ENCODE peak calls at places on chromosomes 11 and 22, in nine cellular contexts. I is fibroblast of lung, G is mesenchymal stem cell, C is psoas muscle, M is ovary, B is aorta, E is lung, L is upper lobe of right lung, K is OCI-LY7. O is an unnamed sample. For H3K36me3 and H3K4me1, the result is how much of the 10 kb centered on the place peaks cover.

GRCh38 chr22:48334971-48335370 is 1492.7 kb downstream of the BRD1 start:
- DNase-seq in I (no peak), G (no peak), C (peak), M (no peak), B (no peak), E (no peak), L (no peak), K (no peak), O (no peak)

GRCh38 chr11:17014321-17014773 is at the start of gene PLEKHA7:
- DNase-seq in I (no peak), G (no peak), C (no peak), M (no peak), B (no peak), E (no peak), L (peak), K (no peak), O (no peak)

GRCh38 chr11:113401718-113402117 is 14.1 kb downstream of the ANKK1 start:
- DNase-seq in I (no peak), G (no peak), C (peak), M (no peak), B (peak), E (peak), L (peak), K (no peak), O (peak)

GRCh38 chr11:121722431-121723256 is 269.9 kb upstream of the SORL1-AS1 start:
- DNase-seq in I (peak), G (peak), C (peak), M (peak), B (peak), E (peak), L (peak), K (no peak), O (peak)

GRCh38 chr11:14972581-14973490 is 685 bp upstream of the CALCA start:
- DNase-seq in I (no peak), G (no peak), C (no peak), M (no peak), B (no peak), E (no peak), L (no peak), K (peak), O (no peak)

GRCh38 chr11:1204381-1205101 is 18.3 kb upstream of the MUC5B start:
- DNase-seq in I (no peak), G (no peak), C (peak), M (no peak), B (peak), E (no peak), L (peak), K (no peak), O (no peak)

GRCh38 chr11:26830757-26831156 is 108.9 kb upstream of the SLC5A12 start:
- DNase-seq in I (no peak), G (no peak), C (no peak), M (no peak), B (no peak), E (no peak), L (no peak), K (no peak), O (no peak)

GRCh38 chr11:118957968-118958367 is 1.9 kb downstream of the UPK2 start:
- DNase-seq in I (no peak), G (no peak), C (no peak), M (no peak), B (no peak), E (no peak), L (no peak), K (no peak), O (no peak)

GRCh38 chr11:135006800-135007199 is 594.8 kb upstream of the B3GAT1 start:
- DNase-seq in I (no peak), G (no peak), C (no peak), M (no peak), B (no peak), E (no peak), L (no peak), K (no peak), O (no peak)

GRCh38 chr11:122815900-122816299 is 22.4 kb upstream of the CRTAM start:
- DNase-seq in I (no peak), G (no peak), C (no peak), M (no peak), B (no peak), E (no peak), L (no peak), K (no peak), O (no peak)

GRCh38 chr11:102343789-102344188 is 3.2 kb upstream of the BIRC2 start:
- DNase-seq in I (peak), G (peak), C (no peak), M (no peak), B (no peak), E (no peak), L (no peak), K (no peak), O (no peak)

GRCh38 chr11:68181719-68182451 is 31.2 kb downstream of the KMT5B start:
- DNase-seq in I (peak), G (peak), C (no peak), M (no peak), B (no peak), E (no peak), L (no peak), K (no peak), O (no peak)

GRCh38 chr11:68173926-68174325 is 39.2 kb downstream of the KMT5B start:
- DNase-seq in I (no peak), G (no peak), C (no peak), M (no peak), B (no peak), E (no peak), L (no peak), K (no peak), O (no peak)

GRCh38 chr11:68179847-68180246 is 33.2 kb downstream of the KMT5B start:
- DNase-seq in I (no peak), G (no peak), C (no peak), M (no peak), B (no peak), E (no peak), L (no peak), K (no peak), O (no peak)

DNA sequence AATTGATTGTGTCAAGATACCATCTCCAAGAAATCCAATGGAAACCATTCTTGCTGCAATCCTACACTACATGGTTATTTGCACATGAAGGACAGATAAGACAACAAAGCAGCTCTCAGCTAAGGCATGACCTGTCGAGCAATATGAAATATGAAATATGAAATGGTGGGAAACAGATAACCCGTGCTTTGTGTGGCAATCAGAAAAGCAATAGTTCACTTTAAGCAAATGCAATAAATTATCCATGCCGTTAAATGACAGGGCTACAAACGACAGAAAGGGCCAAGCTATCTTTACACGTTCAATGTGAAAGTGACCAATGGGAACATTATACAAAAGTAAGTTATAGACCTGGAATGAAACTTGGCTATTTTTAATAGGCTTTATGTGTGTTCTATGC is 35.2 kb downstream of the KMT5B start:
- DNase-seq in I (no peak), G (no peak), C (no peak), M (no peak), B (no peak), E (no peak), L (no peak), K (no peak), O (no peak)
- H3K36me3 ChIP-seq in I (under half), G (half or more), C (under half), M (under half), B (under half), E (under half), L (half or more), K (under half), O (half or more)

GRCh38 chr11:71252782-71253730 is 679 bp upstream of the SHANK2 start:
- DNase-seq in I (peak), G (peak), C (no peak), M (no peak), B (no peak), E (peak), L (peak), K (no peak), O (no peak)

GRCh38 chr11:71252434-71252781 is at the start of gene SHANK2:
- DNase-seq in I (no peak), G (no peak), C (no peak), M (no peak), B (no peak), E (no peak), L (peak), K (no peak), O (no peak)

GRCh38 chr11:71251761-71252433 is 480 bp downstream of the SHANK2 start:
- DNase-seq in I (no peak), G (peak), C (no peak), M (no peak), B (no peak), E (no peak), L (peak), K (peak), O (no peak)

GRCh38 chr11:71255323-71255722 is 2.9 kb upstream of the SHANK2 start:
- DNase-seq in I (no peak), G (no peak), C (no peak), M (no peak), B (no peak), E (peak), L (peak), K (no peak), O (no peak)

DNA sequence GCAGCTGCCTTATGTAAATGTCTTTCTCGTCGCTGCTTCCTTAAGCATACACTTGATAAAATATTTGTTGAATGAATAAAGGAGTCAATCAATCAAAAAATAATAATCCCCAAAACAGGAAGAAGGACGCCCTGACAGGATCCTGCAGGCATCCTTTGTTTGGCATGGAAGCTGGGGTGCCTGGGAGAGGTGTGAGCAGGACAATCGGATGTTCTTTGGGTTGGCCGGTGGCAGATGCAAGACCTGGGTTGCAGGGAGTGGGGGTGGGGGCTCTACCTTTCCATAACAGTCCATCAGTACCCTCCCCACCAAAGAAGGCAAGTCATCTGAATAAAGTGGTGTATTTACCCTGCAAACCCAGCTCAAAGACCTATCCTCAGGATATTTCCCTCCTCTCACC is 1.4 kb upstream of the SHANK2 start:
- DNase-seq in I (no peak), G (no peak), C (no peak), M (no peak), B (no peak), E (no peak), L (peak), K (no peak), O (no peak)
- H3K4me3 ChIP-seq in I (no peak), G (no peak), C (no peak), M (no peak), B (no peak), E (no peak), L (no peak), K (no peak), O (no peak)

GRCh38 chr11:82995276-82995675 is 76.4 kb downstream of the RAB30 start:
- DNase-seq in I (peak), G (no peak), C (no peak), M (no peak), B (no peak), E (no peak), L (no peak), K (no peak), O (no peak)
- H3K4me1 ChIP-seq in I (under half), G (under half), C (half or more), M (under half), B (under half), E (under half), L (under half), K (under half), O (half or more)

GRCh38 chr11:21810650-21811049 is 382.2 kb upstream of the ANO5 start:
- DNase-seq in I (no peak), G (no peak), C (peak), M (no peak), B (no peak), E (no peak), L (no peak), K (no peak), O (no peak)
- H3K36me3 ChIP-seq in I (under half), G (under half), C (under half), M (under half), B (under half), E (under half), L (under half), K (under half), O (under half)

DNA sequence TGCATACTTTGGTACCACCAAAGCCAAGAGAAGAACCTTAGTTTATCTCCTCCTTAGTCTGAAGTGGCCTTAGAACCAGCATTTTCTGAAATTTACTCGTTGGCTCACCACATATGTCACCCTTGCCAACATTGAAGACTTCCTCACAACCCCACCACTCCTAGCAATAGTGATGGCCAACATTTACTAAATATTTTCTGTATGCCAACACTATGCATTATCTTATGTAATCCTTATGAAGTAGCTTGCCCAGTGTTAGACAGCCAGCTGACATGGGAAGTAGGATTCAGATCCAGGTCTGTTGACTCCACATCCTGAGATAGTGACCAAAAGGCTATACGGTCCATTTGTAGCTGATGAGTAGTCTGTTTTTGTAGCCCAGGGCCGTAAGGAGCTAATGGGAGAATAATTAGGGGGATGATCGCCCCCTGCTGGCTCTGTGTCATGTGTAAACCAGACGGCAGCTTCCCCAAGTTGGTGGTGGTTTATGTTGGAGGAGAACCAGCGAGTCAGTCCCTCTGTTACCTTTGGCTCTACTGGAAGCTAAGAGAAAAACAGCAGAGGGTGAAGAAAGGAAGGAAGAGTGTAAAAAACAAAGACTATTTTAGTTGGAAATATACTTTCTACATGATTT is 120.5 kb upstream of the RASSF10 start:
- DNase-seq in I (peak), G (peak), C (peak), M (peak), B (peak), E (peak), L (peak), K (peak), O (peak)
- H3K4me3 ChIP-seq in I (no peak), G (no peak), C (no peak), M (no peak), B (no peak), E (no peak), L (no peak), K (no peak), O (peak)

GRCh38 chr11:60908803-60909202 is 2.4 kb upstream of the PRPF19 start:
- DNase-seq in I (no peak), G (no peak), C (no peak), M (no peak), B (no peak), E (no peak), L (no peak), K (no peak), O (no peak)
- H3K4me1 ChIP-seq in I (under half), G (under half), C (under half), M (under half), B (under half), E (under half), L (under half), K (half or more), O (half or more)